ENCODE peak calls at places on chromosomes 2 and 18, in seven cellular contexts. H, S, O, R, A, C and K are unnamed samples.

GRCh38 chr2:163667064-163667887 is 68.5 kb downstream of the FIGN start:
- DNase-seq in H (no peak), S (peak), O (peak), R (peak), A (no peak), C (no peak), K (peak)

GRCh38 chr2:119338826-119339561 is 27.6 kb downstream of the C2orf76 start:
- DNase-seq in H (peak), S (no peak), O (peak), R (no peak), A (peak), C (peak), K (no peak)

GRCh38 chr18:77461062-77461693 is 211.5 kb downstream of the GALR1 start:
- DNase-seq in H (no peak), S (no peak), O (peak), R (no peak), A (no peak), C (no peak), K (no peak)

GRCh38 chr18:31426021-31426420 is 21.5 kb upstream of the DSG3 start:
- DNase-seq in H (no peak), S (no peak), O (no peak), R (no peak), A (no peak), C (no peak), K (no peak)

GRCh38 chr2:112482309-112483046 is 522 bp downstream of the TTL start:
- DNase-seq in H (no peak), S (peak), O (peak), R (peak), A (peak), C (no peak), K (peak)

GRCh38 chr2:235659767-235660322 is 166.0 kb downstream of the AGAP1 start:
- DNase-seq in H (no peak), S (peak), O (no peak), R (peak), A (no peak), C (no peak), K (peak)

GRCh38 chr18:58536534-58537271 is 92.2 kb downstream of the ALPK2 start:
- DNase-seq in H (no peak), S (no peak), O (no peak), R (no peak), A (peak), C (peak), K (no peak)

GRCh38 chr2:164785447-164785846 is 56.2 kb downstream of the COBLL1 start:
- DNase-seq in H (no peak), S (no peak), O (no peak), R (peak), A (no peak), C (no peak), K (peak)

GRCh38 chr2:190791347-190791982 is 89.2 kb upstream of the GLS start:
- DNase-seq in H (no peak), S (peak), O (peak), R (peak), A (no peak), C (peak), K (peak)

GRCh38 chr2:167157523-167157922 is 269.2 kb downstream of the XIRP2 start:
- DNase-seq in H (no peak), S (peak), O (no peak), R (peak), A (no peak), C (no peak), K (no peak)

GRCh38 chr2:109171444-109172334 is 42.7 kb downstream of the SH3RF3 start:
- DNase-seq in H (no peak), S (peak), O (peak), R (peak), A (no peak), C (peak), K (peak)

GRCh38 chr2:45872211-45872610 is 220.7 kb downstream of the PRKCE start:
- DNase-seq in H (no peak), S (peak), O (no peak), R (peak), A (no peak), C (no peak), K (peak)

GRCh38 chr2:29627366-29627765 is 294.0 kb downstream of the ALK start:
- DNase-seq in H (no peak), S (peak), O (no peak), R (peak), A (no peak), C (no peak), K (peak)

GRCh38 chr2:229922449-229923386 is at the start of gene FBXO36:
- DNase-seq in H (no peak), S (peak), O (no peak), R (peak), A (peak), C (peak), K (peak)

GRCh38 chr2:64685430-64685829 is 31.7 kb upstream of the SERTAD2 start:
- DNase-seq in H (no peak), S (no peak), O (no peak), R (peak), A (no peak), C (no peak), K (no peak)

GRCh38 chr18:519019-519879 is 18.7 kb upstream of the COLEC12 start:
- DNase-seq in H (no peak), S (peak), O (peak), R (peak), A (no peak), C (peak), K (peak)

GRCh38 chr2:36352024-36352398 is 3.6 kb upstream of the CRIM1 start:
- DNase-seq in H (no peak), S (peak), O (peak), R (peak), A (peak), C (peak), K (peak)

GRCh38 chr2:37829202-37829601 is 95.9 kb upstream of the RMDN2 start:
- DNase-seq in H (no peak), S (peak), O (peak), R (peak), A (no peak), C (peak), K (peak)

GRCh38 chr18:5772706-5773105 is 122.6 kb downstream of the TMEM200C start:
- DNase-seq in H (no peak), S (no peak), O (no peak), R (no peak), A (no peak), C (no peak), K (no peak)

GRCh38 chr2:109302319-109302718 is 173.3 kb downstream of the SH3RF3 start:
- DNase-seq in H (no peak), S (no peak), O (no peak), R (no peak), A (no peak), C (no peak), K (no peak)

GRCh38 chr2:199883474-199884212 is 27.4 kb upstream of the C2orf69 start:
- DNase-seq in H (no peak), S (no peak), O (no peak), R (no peak), A (no peak), C (no peak), K (no peak)

GRCh38 chr2:105781274-105781673 is 36.6 kb downstream of the NCK2 start:
- DNase-seq in H (no peak), S (no peak), O (no peak), R (peak), A (no peak), C (no peak), K (no peak)

GRCh38 chr2:173462908-173463840 is 108.5 kb downstream of the CDCA7 start:
- DNase-seq in H (no peak), S (no peak), O (no peak), R (no peak), A (no peak), C (no peak), K (no peak)

GRCh38 chr2:73268368-73268830 is 15.9 kb downstream of the FBXO41 start:
- DNase-seq in H (no peak), S (no peak), O (no peak), R (no peak), A (no peak), C (no peak), K (no peak)

GRCh38 chr18:44729631-44730101 is 49.0 kb downstream of the SETBP1 start:
- DNase-seq in H (peak), S (peak), O (no peak), R (peak), A (no peak), C (no peak), K (peak)

GRCh38 chr18:13579874-13580273 is 146.5 kb downstream of the FAM210A start:
- DNase-seq in H (no peak), S (no peak), O (no peak), R (no peak), A (no peak), C (peak), K (no peak)

GRCh38 chr2:18492721-18493120 is 67.7 kb downstream of the RDH14 start:
- DNase-seq in H (no peak), S (no peak), O (no peak), R (no peak), A (no peak), C (no peak), K (no peak)

GRCh38 chr2:145547620-145548019 is 1027.7 kb upstream of the ZEB2 start:
- DNase-seq in H (no peak), S (no peak), O (no peak), R (no peak), A (no peak), C (no peak), K (no peak)

GRCh38 chr18:13279181-13280065 is 60.9 kb downstream of the LDLRAD4 start:
- DNase-seq in H (no peak), S (no peak), O (no peak), R (no peak), A (no peak), C (no peak), K (no peak)

GRCh38 chr2:196592912-196593881 is 46.3 kb upstream of the CCDC150 start:
- DNase-seq in H (no peak), S (peak), O (peak), R (peak), A (peak), C (peak), K (peak)

GRCh38 chr2:96091711-96092579 is 24.4 kb downstream of the ADRA2B start:
- DNase-seq in H (no peak), S (no peak), O (no peak), R (no peak), A (no peak), C (no peak), K (no peak)

GRCh38 chr18:24703316-24703715 is 242.9 kb downstream of the HRH4 start:
- DNase-seq in H (no peak), S (no peak), O (no peak), R (no peak), A (no peak), C (no peak), K (no peak)

GRCh38 chr2:110115291-110116032 is at the start of gene MALL:
- DNase-seq in H (no peak), S (no peak), O (no peak), R (no peak), A (no peak), C (no peak), K (no peak)

GRCh38 chr18:74368901-74369705 is 53.5 kb downstream of the C18orf63 start:
- DNase-seq in H (no peak), S (no peak), O (no peak), R (no peak), A (no peak), C (no peak), K (no peak)

GRCh38 chr2:81481994-81482368 is 1177.4 kb upstream of the LRRTM1 start:
- DNase-seq in H (no peak), S (no peak), O (no peak), R (no peak), A (no peak), C (no peak), K (no peak)

GRCh38 chr2:68799615-68800400 is 65.2 kb downstream of the ARHGAP25 start:
- DNase-seq in H (no peak), S (no peak), O (no peak), R (no peak), A (no peak), C (no peak), K (no peak)